ENCODE peak calls at places on chromosomes 12 and 14, in six cellular contexts. One of them, this sample, is unnamed.

GRCh38 chr12:75446857-75447256 is 33.7 kb upstream of the GLIPR1 start:
- DNase-seq in hypothalamus: no peak
- DNase-seq in activated naive CD4-positive, alpha-beta T cell treated with Interleukin-2 at 50 U/mL for 16 hours: no peak
- DNase-seq in immature natural killer cell: no peak
- DNase-seq in dorsolateral prefrontal cortex: no peak
- DNase-seq in progenitor cell of endocrine pancreas: no peak
- DNase-seq in this sample: no peak

GRCh38 chr14:105093426-105094192 is 28.4 kb upstream of the GPR132 start:
- DNase-seq in hypothalamus: no peak
- DNase-seq in activated naive CD4-positive, alpha-beta T cell treated with Interleukin-2 at 50 U/mL for 16 hours: peak
- DNase-seq in immature natural killer cell: peak
- DNase-seq in dorsolateral prefrontal cortex: peak
- DNase-seq in progenitor cell of endocrine pancreas: peak
- DNase-seq in this sample: peak

GRCh38 chr14:81348086-81348485 is 52.0 kb downstream of the STON2 start:
- DNase-seq in hypothalamus: no peak
- DNase-seq in activated naive CD4-positive, alpha-beta T cell treated with Interleukin-2 at 50 U/mL for 16 hours: no peak
- DNase-seq in immature natural killer cell: no peak
- DNase-seq in dorsolateral prefrontal cortex: no peak
- DNase-seq in progenitor cell of endocrine pancreas: no peak
- DNase-seq in this sample: no peak

GRCh38 chr14:82720931-82721330 is 1187.3 kb upstream of the SEL1L start:
- DNase-seq in hypothalamus: no peak
- DNase-seq in activated naive CD4-positive, alpha-beta T cell treated with Interleukin-2 at 50 U/mL for 16 hours: no peak
- DNase-seq in immature natural killer cell: no peak
- DNase-seq in dorsolateral prefrontal cortex: no peak
- DNase-seq in progenitor cell of endocrine pancreas: no peak
- DNase-seq in this sample: no peak

GRCh38 chr14:68124885-68125731 is 305.5 kb downstream of the RAD51B start:
- DNase-seq in hypothalamus: no peak
- DNase-seq in activated naive CD4-positive, alpha-beta T cell treated with Interleukin-2 at 50 U/mL for 16 hours: no peak
- DNase-seq in immature natural killer cell: no peak
- DNase-seq in dorsolateral prefrontal cortex: no peak
- DNase-seq in progenitor cell of endocrine pancreas: no peak
- DNase-seq in this sample: no peak

GRCh38 chr14:22780941-22781605 is 14.6 kb downstream of the OXA1L start:
- DNase-seq in hypothalamus: no peak
- DNase-seq in activated naive CD4-positive, alpha-beta T cell treated with Interleukin-2 at 50 U/mL for 16 hours: no peak
- DNase-seq in immature natural killer cell: no peak
- DNase-seq in dorsolateral prefrontal cortex: no peak
- DNase-seq in progenitor cell of endocrine pancreas: no peak
- DNase-seq in this sample: no peak

GRCh38 chr14:33782923-33783322 is 168.0 kb downstream of the EGLN3 start:
- DNase-seq in hypothalamus: no peak
- DNase-seq in activated naive CD4-positive, alpha-beta T cell treated with Interleukin-2 at 50 U/mL for 16 hours: no peak
- DNase-seq in immature natural killer cell: no peak
- DNase-seq in dorsolateral prefrontal cortex: no peak
- DNase-seq in progenitor cell of endocrine pancreas: no peak
- DNase-seq in this sample: no peak

GRCh38 chr12:56999456-56999855 is 6.9 kb downstream of the ZBTB39 start:
- DNase-seq in hypothalamus: no peak
- DNase-seq in activated naive CD4-positive, alpha-beta T cell treated with Interleukin-2 at 50 U/mL for 16 hours: no peak
- DNase-seq in immature natural killer cell: no peak
- DNase-seq in dorsolateral prefrontal cortex: no peak
- DNase-seq in progenitor cell of endocrine pancreas: no peak
- DNase-seq in this sample: no peak

GRCh38 chr12:100403446-100403845 is 46.6 kb downstream of the SLC17A8 start:
- DNase-seq in hypothalamus: no peak
- DNase-seq in activated naive CD4-positive, alpha-beta T cell treated with Interleukin-2 at 50 U/mL for 16 hours: no peak
- DNase-seq in immature natural killer cell: no peak
- DNase-seq in dorsolateral prefrontal cortex: no peak
- DNase-seq in progenitor cell of endocrine pancreas: no peak
- DNase-seq in this sample: no peak

GRCh38 chr12:57401165-57401564 is 29.7 kb downstream of the R3HDM2 start:
- DNase-seq in hypothalamus: no peak
- DNase-seq in activated naive CD4-positive, alpha-beta T cell treated with Interleukin-2 at 50 U/mL for 16 hours: no peak
- DNase-seq in immature natural killer cell: no peak
- DNase-seq in dorsolateral prefrontal cortex: no peak
- DNase-seq in progenitor cell of endocrine pancreas: no peak
- DNase-seq in this sample: no peak